ENCODE peak calls at places on chromosome 2, in six cellular contexts. Q, M, G, W, R and Y are unnamed samples.

GRCh38 chr2:98768765-98769476 is 38.0 kb upstream of the MGAT4A start:
- DNase-seq in Q (no peak), M (no peak), G (no peak), W (no peak), R (no peak), Y (no peak)

GRCh38 chr2:188497736-188498135 is 206.1 kb downstream of the GULP1 start:
- DNase-seq in Q (no peak), M (no peak), G (no peak), W (no peak), R (no peak), Y (no peak)

GRCh38 chr2:62998949-62999348 is 51.7 kb upstream of the OTX1 start:
- DNase-seq in Q (no peak), M (no peak), G (no peak), W (no peak), R (no peak), Y (no peak)

GRCh38 chr2:110134025-110134424 is 18.4 kb upstream of the MALL start:
- DNase-seq in Q (no peak), M (no peak), G (no peak), W (no peak), R (no peak), Y (no peak)

GRCh38 chr2:64410673-64411072 is 43.3 kb upstream of the LGALSL start:
- DNase-seq in Q (no peak), M (no peak), G (no peak), W (no peak), R (no peak), Y (no peak)

GRCh38 chr2:160371251-160372009 is 122.2 kb downstream of the RBMS1 start:
- DNase-seq in Q (no peak), M (no peak), G (no peak), W (no peak), R (no peak), Y (no peak)

GRCh38 chr2:127626917-127627739 is 18.8 kb upstream of the GPR17 start:
- DNase-seq in Q (no peak), M (peak; percentile 67), G (no peak), W (no peak), R (no peak), Y (no peak)

GRCh38 chr2:8479298-8479697 is 202.6 kb upstream of the ID2 start:
- DNase-seq in Q (no peak), M (no peak), G (no peak), W (no peak), R (no peak), Y (no peak)

GRCh38 chr2:128389521-128389920 is 70.9 kb upstream of the HS6ST1 start:
- DNase-seq in Q (no peak), M (peak; percentile 73), G (no peak), W (no peak), R (no peak), Y (no peak)

GRCh38 chr2:207042155-207042554 is 102.8 kb downstream of the CPO start:
- DNase-seq in Q (no peak), M (no peak), G (no peak), W (no peak), R (no peak), Y (no peak)

GRCh38 chr2:216243026-216243425 is 129.3 kb downstream of the MARCHF4 start:
- DNase-seq in Q (no peak), M (no peak), G (no peak), W (no peak), R (no peak), Y (no peak)

GRCh38 chr2:2662037-2662846 is 331.2 kb upstream of the MYT1L start:
- DNase-seq in Q (no peak), M (no peak), G (no peak), W (no peak), R (no peak), Y (no peak)

GRCh38 chr2:32006992-32007391 is 3.8 kb downstream of the MEMO1 start:
- DNase-seq in Q (no peak), M (no peak), G (no peak), W (no peak), R (no peak), Y (no peak)

GRCh38 chr2:206274434-206275273 is at the start of gene ZDBF2:
- DNase-seq in Q (peak; percentile 32), M (peak; percentile 80), G (peak; percentile 27), W (peak; percentile 25), R (peak; percentile 72), Y (peak; percentile 34)

GRCh38 chr2:134553657-134554056 is 165.1 kb downstream of the TMEM163 start:
- DNase-seq in Q (no peak), M (no peak), G (no peak), W (no peak), R (no peak), Y (no peak)

GRCh38 chr2:80469428-80469827 is 164.9 kb upstream of the LRRTM1 start:
- DNase-seq in Q (no peak), M (no peak), G (no peak), W (no peak), R (no peak), Y (no peak)

GRCh38 chr2:64213607-64214275 is 69.5 kb upstream of the PELI1 start:
- DNase-seq in Q (no peak), M (no peak), G (no peak), W (no peak), R (no peak), Y (no peak)